ENCODE peak calls at places on chromosomes 5 and 9, in seven cellular contexts. Z is choroid plexus epithelial cell, Y is NT2/D1, W is fibroblast of mammary gland, Q is GM23248, F is pancreas, V is MM.1S. N is an unnamed sample.

GRCh38 chr9:134852906-134853654 is 27.5 kb upstream of the FCN2 start:
- DNase-seq in Z (no peak), Y (no peak), W (no peak), Q (peak; percentile 35), F (no peak), V (no peak), N (no peak)

GRCh38 chr5:32707394-32707997 is 3.6 kb upstream of the NPR3 start:
- DNase-seq in Z (peak; percentile 67), Y (no peak), W (peak; percentile 52), Q (peak; percentile 56), F (no peak), V (peak; percentile 29), N (no peak)

GRCh38 chr5:164832545-164832944 is 1327.1 kb downstream of the MAT2B start:
- DNase-seq in Z (no peak), Y (no peak), W (no peak), Q (no peak), F (no peak), V (no peak), N (no peak)

GRCh38 chr5:123028222-123028621 is 8.3 kb downstream of the PPIC start:
- DNase-seq in Z (no peak), Y (no peak), W (peak; percentile 6), Q (no peak), F (no peak), V (no peak), N (no peak)

GRCh38 chr9:129432671-129433154 is 188.2 kb downstream of the C9orf50 start:
- DNase-seq in Z (no peak), Y (no peak), W (no peak), Q (no peak), F (no peak), V (no peak), N (no peak)

GRCh38 chr5:88734191-88734640 is 148.8 kb downstream of the MEF2C start:
- DNase-seq in Z (peak; percentile 12), Y (no peak), W (no peak), Q (no peak), F (no peak), V (peak; percentile 78), N (peak; percentile 36)

GRCh38 chr5:98205691-98206461 is 567.6 kb upstream of the RGMB start:
- DNase-seq in Z (peak; percentile 46), Y (no peak), W (peak; percentile 85), Q (peak; percentile 72), F (no peak), V (no peak), N (no peak)

GRCh38 chr9:123269316-123269715 is 930 bp upstream of the STRBP start:
- DNase-seq in Z (no peak), Y (no peak), W (no peak), Q (no peak), F (no peak), V (no peak), N (no peak)

GRCh38 chr9:127012250-127012649 is 97.7 kb downstream of the RALGPS1 start:
- DNase-seq in Z (no peak), Y (no peak), W (no peak), Q (no peak), F (no peak), V (no peak), N (no peak)

GRCh38 chr5:10601246-10602030 is 37.6 kb downstream of the ANKRD33B start:
- DNase-seq in Z (peak; percentile 88), Y (no peak), W (peak; percentile 97), Q (peak; percentile 94), F (peak; percentile 34), V (peak; percentile 59), N (peak; percentile 63)

GRCh38 chr5:180673371-180674252 is 24.2 kb upstream of the FLT4 start:
- DNase-seq in Z (no peak), Y (no peak), W (no peak), Q (no peak), F (no peak), V (no peak), N (no peak)

GRCh38 chr5:126680215-126680817 is 79.6 kb downstream of the PHAX start:
- DNase-seq in Z (peak; percentile 41), Y (peak; percentile 42), W (peak; percentile 57), Q (peak; percentile 75), F (no peak), V (peak; percentile 34), N (peak; percentile 24)

GRCh38 chr9:93036887-93037475 is 21.5 kb upstream of the SUSD3 start:
- DNase-seq in Z (no peak), Y (no peak), W (no peak), Q (no peak), F (no peak), V (no peak), N (no peak)

GRCh38 chr5:16805478-16805877 is 130.6 kb downstream of the MYO10 start:
- DNase-seq in Z (no peak), Y (no peak), W (peak; percentile 76), Q (peak; percentile 89), F (no peak), V (no peak), N (no peak)

GRCh38 chr5:66378407-66378806 is 217.8 kb upstream of the MAST4 start:
- DNase-seq in Z (no peak), Y (no peak), W (no peak), Q (peak; percentile 3), F (no peak), V (no peak), N (no peak)

GRCh38 chr9:134585746-134586706 is 55.6 kb upstream of the COL5A1 start:
- DNase-seq in Z (peak; percentile 58), Y (no peak), W (peak; percentile 49), Q (peak; percentile 94), F (no peak), V (no peak), N (no peak)

GRCh38 chr9:134851015-134851414 is 29.6 kb upstream of the FCN2 start:
- DNase-seq in Z (no peak), Y (no peak), W (no peak), Q (no peak), F (no peak), V (no peak), N (no peak)

GRCh38 chr5:154221371-154221896 is 30.9 kb downstream of the GALNT10 start:
- DNase-seq in Z (peak; percentile 91), Y (no peak), W (peak; percentile 84), Q (peak; percentile 90), F (no peak), V (peak; percentile 92), N (peak; percentile 26)

GRCh38 chr5:135391869-135392255 is 7.2 kb downstream of the MACROH2A1 start:
- DNase-seq in Z (no peak), Y (no peak), W (no peak), Q (peak; percentile 20), F (no peak), V (no peak), N (no peak)

GRCh38 chr9:2158729-2159128 is 143.6 kb downstream of the SMARCA2 start:
- DNase-seq in Z (peak; percentile 5), Y (no peak), W (no peak), Q (peak; percentile 8), F (no peak), V (peak; percentile 10), N (no peak)
- H3K4me3 ChIP-seq in Z (peak overlapping the region; percentile 60), Y (peak overlapping the region; percentile 29), W (peak overlapping the region; percentile 55), Q (peak overlapping the region; percentile 76), F (peak overlapping the region; percentile 40), V (peak overlapping the region; percentile 66), N (peak overlapping the region; percentile 30)

DNA sequence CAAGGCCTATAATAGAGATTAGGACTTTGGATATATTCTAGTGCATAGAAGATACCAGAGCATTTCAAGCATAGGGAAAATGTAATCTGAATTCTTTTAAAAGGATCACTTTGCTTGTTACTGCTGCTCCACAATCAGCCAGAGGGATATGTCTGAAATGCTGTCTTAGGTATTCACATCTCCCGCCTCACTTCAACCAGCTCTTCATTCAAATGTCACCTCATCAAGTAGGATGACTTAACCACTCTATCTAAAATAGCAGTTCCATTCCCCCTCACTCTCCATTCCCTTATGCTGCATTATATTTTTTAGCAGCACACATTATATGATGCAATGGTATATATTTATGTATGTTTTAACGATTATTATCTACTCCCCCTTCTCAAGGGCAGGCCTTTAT is 500.3 kb upstream of the GRIA1 start:
- DNase-seq in Z (no peak), Y (no peak), W (no peak), Q (no peak), F (no peak), V (no peak), N (no peak)
- H3K4me3 ChIP-seq in Z (no peak overlapping the region), Y (no peak overlapping the region), W (no peak overlapping the region), Q (no peak overlapping the region), F (no peak overlapping the region), V (no peak overlapping the region), N (no peak overlapping the region)

GRCh38 chr5:30802961-30803705 is 390.4 kb upstream of the CDH6 start:
- DNase-seq in Z (peak; percentile 63), Y (no peak), W (no peak), Q (peak; percentile 55), F (no peak), V (no peak), N (no peak)

GRCh38 chr5:30804739-30805313 is 388.7 kb upstream of the CDH6 start:
- DNase-seq in Z (peak; percentile 88), Y (peak; percentile 11), W (no peak), Q (peak; percentile 10), F (no peak), V (no peak), N (no peak)

GRCh38 chr5:30809907-30810306 is 383.6 kb upstream of the CDH6 start:
- DNase-seq in Z (no peak), Y (no peak), W (no peak), Q (no peak), F (no peak), V (no peak), N (no peak)

GRCh38 chr5:30808996-30809395 is 384.5 kb upstream of the CDH6 start:
- DNase-seq in Z (peak; percentile 68), Y (no peak), W (no peak), Q (peak; percentile 11), F (no peak), V (no peak), N (no peak)
- H3K4me3 ChIP-seq in Z (no peak overlapping the region), Y (no peak overlapping the region), W (no peak overlapping the region), Q (no peak overlapping the region), F (no peak overlapping the region), V (no peak overlapping the region), N (no peak overlapping the region)

DNA sequence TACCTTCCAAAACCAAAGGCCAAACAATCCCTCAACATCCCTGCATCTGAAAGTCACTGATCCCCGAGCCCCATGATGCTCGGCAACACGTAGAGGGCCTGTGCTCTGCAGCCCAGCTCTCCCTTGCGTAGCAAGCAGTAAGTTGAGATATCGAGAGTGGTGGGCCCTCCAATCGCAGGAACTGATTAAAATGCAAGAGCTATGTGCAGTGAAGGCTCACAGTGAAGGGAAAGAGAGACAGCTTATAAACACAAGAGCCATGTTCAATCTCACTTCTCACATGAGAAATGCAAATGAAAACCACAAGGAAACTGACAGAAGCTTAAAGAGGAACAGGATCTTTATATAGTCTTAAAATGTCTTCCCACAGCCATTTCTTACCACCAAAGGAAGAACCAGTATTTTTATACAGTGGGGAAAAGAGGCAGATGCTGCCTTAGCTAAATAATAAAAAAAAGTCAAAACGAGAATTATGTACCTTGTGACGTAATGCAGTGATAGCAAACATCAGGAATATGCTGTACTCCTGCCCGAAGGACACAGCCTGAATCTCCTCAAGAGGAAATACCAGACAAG is 24.6 kb downstream of the TTF1 start:
- DNase-seq in Z (no peak), Y (no peak), W (no peak), Q (no peak), F (no peak), V (peak; percentile 63), N (no peak)
- H3K4me3 ChIP-seq in Z (no peak overlapping the region), Y (no peak overlapping the region), W (no peak overlapping the region), Q (no peak overlapping the region), F (no peak overlapping the region), V (peak overlapping the region; percentile 55), N (no peak overlapping the region)

GRCh38 chr5:83475540-83476469 is 4.3 kb downstream of the VCAN start:
- DNase-seq in Z (peak; percentile 93), Y (no peak), W (peak; percentile 90), Q (peak; percentile 90), F (no peak), V (no peak), N (no peak)
- H3K4me3 ChIP-seq in Z (peak overlapping the region; percentile 77), Y (no peak overlapping the region), W (peak overlapping the region; percentile 81), Q (peak overlapping the region; percentile 90), F (peak overlapping the region; percentile 53), V (no peak overlapping the region), N (no peak overlapping the region)